ENCODE peak calls at places on chromosomes 3 and 15, in five cellular contexts. Y is neural progenitor cell, K is GM23248, M is SK-N-SH, F is HCT116. D is an unnamed sample.

GRCh38 chr3:134056464-134056891 is 26.8 kb upstream of the SLCO2A1 start:
- DNase-seq in Y (no peak), K (no peak), M (no peak), F (no peak), D (no peak)

GRCh38 chr15:68564173-68564572 is 14.6 kb upstream of the CORO2B start:
- DNase-seq in Y (no peak), K (no peak), M (no peak), F (no peak), D (no peak)

GRCh38 chr3:146313411-146314111 is 62.7 kb upstream of the PLSCR4 start:
- DNase-seq in Y (no peak), K (peak; percentile 91), M (no peak), F (peak; percentile 37), D (no peak)

GRCh38 chr3:132980102-132980501 is 58.1 kb upstream of the TMEM108 start:
- DNase-seq in Y (no peak), K (no peak), M (no peak), F (no peak), D (no peak)

GRCh38 chr15:81914734-81915234 is 131.0 kb downstream of the MEX3B start:
- DNase-seq in Y (no peak), K (no peak), M (peak; percentile 70), F (no peak), D (no peak)

GRCh38 chr3:127846576-127846975 is 24.3 kb upstream of the MGLL start:
- DNase-seq in Y (no peak), K (no peak), M (no peak), F (no peak), D (no peak)

GRCh38 chr3:129651316-129652202 is 45.1 kb upstream of the PLXND1 start:
- DNase-seq in Y (peak; percentile 45), K (peak; percentile 69), M (no peak), F (peak; percentile 59), D (no peak)

GRCh38 chr3:147937341-147937740 is 528.2 kb downstream of the ZIC1 start:
- DNase-seq in Y (no peak), K (peak; percentile 50), M (no peak), F (no peak), D (no peak)

GRCh38 chr3:69902386-69902785 is 97.1 kb upstream of the SAMMSON start:
- DNase-seq in Y (no peak), K (no peak), M (no peak), F (no peak), D (no peak)

GRCh38 chr15:73239564-73240208 is 129.1 kb downstream of the HCN4 start:
- DNase-seq in Y (peak; percentile 22), K (no peak), M (peak; percentile 30), F (no peak), D (no peak)

GRCh38 chr3:81749285-81749684 is 12.2 kb downstream of the GBE1 start:
- DNase-seq in Y (no peak), K (no peak), M (no peak), F (no peak), D (no peak)

GRCh38 chr3:14899993-14900618 is 47.3 kb upstream of the NR2C2 start:
- DNase-seq in Y (no peak), K (no peak), M (no peak), F (no peak), D (no peak)

GRCh38 chr3:134356411-134357040 is 17.7 kb downstream of the AMOTL2 start:
- DNase-seq in Y (no peak), K (no peak), M (no peak), F (no peak), D (no peak)

GRCh38 chr3:8220291-8220690 is 281.3 kb upstream of the LMCD1 start:
- DNase-seq in Y (no peak), K (peak; percentile 26), M (no peak), F (no peak), D (no peak)

GRCh38 chr3:121995190-121996137 is 26.6 kb downstream of the ILDR1 start:
- DNase-seq in Y (peak; percentile 76), K (peak; percentile 78), M (peak; percentile 61), F (peak; percentile 53), D (peak; percentile 76)

GRCh38 chr3:33377489-33377888 is 62.7 kb downstream of the UBP1 start:
- DNase-seq in Y (no peak), K (no peak), M (no peak), F (no peak), D (no peak)

GRCh38 chr3:44932986-44933944 is 42.7 kb downstream of the ZDHHC3 start:
- DNase-seq in Y (no peak), K (no peak), M (no peak), F (no peak), D (no peak)

GRCh38 chr3:171835116-171835515 is 8.0 kb upstream of the TMEM212 start:
- DNase-seq in Y (no peak), K (no peak), M (no peak), F (no peak), D (no peak)

GRCh38 chr3:171833006-171833405 is 10.1 kb upstream of the TMEM212 start:
- DNase-seq in Y (no peak), K (no peak), M (no peak), F (no peak), D (no peak)

GRCh38 chr3:171835613-171836012 is 7.5 kb upstream of the TMEM212 start:
- DNase-seq in Y (no peak), K (no peak), M (no peak), F (no peak), D (no peak)

GRCh38 chr3:171833775-171834460 is 9.2 kb upstream of the TMEM212 start:
- DNase-seq in Y (no peak), K (peak; percentile 66), M (no peak), F (no peak), D (peak; percentile 62)

GRCh38 chr3:171834461-171834801 is 8.7 kb upstream of the TMEM212 start:
- DNase-seq in Y (no peak), K (no peak), M (no peak), F (no peak), D (no peak)
- H3K9ac ChIP-seq in Y (no peak overlapping the region), K (no peak overlapping the region), M (no peak overlapping the region), F (no peak overlapping the region), D (no peak overlapping the region)

GRCh38 chr3:101849714-101850326 is 506 bp downstream of the NFKBIZ start:
- DNase-seq in Y (peak; percentile 74), K (peak; percentile 66), M (peak; percentile 76), F (no peak), D (peak; percentile 59)

GRCh38 chr3:101852315-101852714 is 3.0 kb downstream of the NFKBIZ start:
- DNase-seq in Y (no peak), K (no peak), M (no peak), F (no peak), D (no peak)

GRCh38 chr3:101850327-101851048 is 1.2 kb downstream of the NFKBIZ start:
- DNase-seq in Y (peak; percentile 6), K (peak; percentile 81), M (peak; percentile 23), F (no peak), D (peak; percentile 75)

GRCh38 chr3:101851833-101852232 is 2.5 kb downstream of the NFKBIZ start:
- DNase-seq in Y (no peak), K (no peak), M (no peak), F (no peak), D (no peak)

DNA sequence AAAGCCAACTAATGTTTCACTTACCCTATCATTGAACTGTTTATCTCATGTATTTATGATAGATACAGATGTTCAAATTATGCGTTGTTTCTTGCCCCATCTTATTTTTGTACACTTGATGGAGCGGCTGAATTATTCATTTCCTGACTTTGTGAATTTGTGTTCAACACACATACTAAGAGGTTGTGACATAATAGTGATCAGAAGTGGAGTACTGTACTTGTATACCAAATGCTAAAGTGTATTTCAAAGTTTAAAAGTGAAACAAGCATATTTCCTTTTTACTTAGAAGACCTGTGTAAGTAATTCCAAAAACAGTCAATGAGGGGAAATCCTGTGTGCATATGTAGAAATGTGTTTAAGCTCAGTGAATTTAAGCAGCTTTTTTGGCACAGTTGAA is 1.8 kb downstream of the NFKBIZ start:
- DNase-seq in Y (no peak), K (peak; percentile 49), M (no peak), F (no peak), D (no peak)
- H3K4me1 ChIP-seq in Y (peaks cover 15% of the 10 kb centered on the region), K (peaks cover 26% of the 10 kb centered on the region), M (no peaks in the 10 kb centered on the region), F (peaks cover 23% of the 10 kb centered on the region), D (peaks cover 14% of the 10 kb centered on the region)

DNA sequence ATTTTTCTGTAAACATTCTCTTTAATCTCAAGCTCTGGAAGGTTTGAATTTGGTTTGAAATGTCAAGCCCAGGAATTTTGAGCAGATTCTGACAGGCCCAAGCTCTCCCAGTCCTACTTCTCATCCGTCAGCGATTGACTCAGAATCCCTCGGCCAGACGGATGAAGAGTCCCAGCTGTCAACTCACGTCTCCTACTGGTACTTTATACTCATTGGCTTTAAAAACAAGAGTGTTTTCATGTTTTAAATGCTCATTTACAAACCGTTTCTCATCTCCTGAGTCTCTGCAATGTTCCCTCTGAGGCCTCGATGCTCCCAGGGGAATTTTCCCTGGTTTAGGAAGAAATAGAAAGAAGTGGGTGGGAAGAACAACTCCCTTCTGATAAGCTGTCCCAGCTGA is 478.1 kb upstream of the DPH6 start:
- DNase-seq in Y (no peak), K (no peak), M (no peak), F (no peak), D (no peak)
- TF ChIP-seq EZH2phosphoT487 in Y (no peak), K (no peak), M (no peak), F (no peak), D (no peak)

DNA sequence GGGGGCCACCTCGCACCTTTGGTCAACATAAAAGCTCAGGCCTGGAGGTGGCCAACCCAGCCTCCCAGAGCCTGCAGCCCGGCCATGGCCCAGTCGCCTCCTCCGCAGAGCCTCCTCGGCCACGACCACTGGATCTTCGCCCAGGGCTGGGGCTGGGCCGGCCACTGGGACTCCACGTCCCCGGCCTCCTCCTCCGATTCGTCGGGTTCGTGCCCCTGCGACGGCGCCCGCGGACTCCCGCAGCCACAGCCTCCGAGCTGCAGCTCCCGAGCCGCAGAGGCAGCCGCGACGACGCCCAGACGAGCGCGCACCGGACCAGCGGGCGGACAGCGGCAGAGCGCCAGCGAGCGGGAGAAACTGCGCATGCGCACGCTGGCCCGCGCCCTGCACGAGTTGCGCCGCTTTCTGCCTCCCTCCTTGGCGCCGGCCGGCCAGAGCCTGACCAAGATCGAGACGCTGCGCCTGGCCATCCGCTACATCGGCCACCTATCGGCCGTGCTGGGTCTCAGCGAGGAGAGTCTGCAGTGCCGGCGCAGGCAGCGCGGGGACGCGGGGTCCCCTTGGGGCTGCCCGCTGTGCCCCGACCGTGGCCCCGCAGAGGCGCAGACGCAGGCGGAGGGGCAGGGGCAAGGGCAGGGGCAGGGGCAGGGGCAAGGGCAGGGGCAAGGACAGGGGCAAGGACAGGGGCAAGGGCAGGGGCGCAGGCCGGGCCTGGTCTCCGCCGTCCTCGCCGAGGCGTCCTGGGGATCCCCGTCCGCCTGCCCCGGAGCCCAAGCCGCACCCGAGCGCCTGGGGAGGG is at the start of gene MESP2:
- DNase-seq in Y (peak; percentile 96), K (peak; percentile 90), M (peak; percentile 94), F (peak; percentile 50), D (peak; percentile 79)
- H3K9ac ChIP-seq in Y (no peak within 1 kb of the TSS), K (peak within 1 kb of the TSS; percentile 55), M (no peak within 1 kb of the TSS), F (peak within 1 kb of the TSS; percentile 40), D (peak within 1 kb of the TSS; percentile 43)

GRCh38 chr15:90816401-90817116 is 51.8 kb upstream of the FURIN start:
- DNase-seq in Y (no peak), K (no peak), M (no peak), F (no peak), D (no peak)

GRCh38 chr15:90810354-90810753 is 58.0 kb upstream of the FURIN start:
- DNase-seq in Y (no peak), K (no peak), M (no peak), F (no peak), D (no peak)

GRCh38 chr15:90814193-90814811 is 54.1 kb upstream of the FURIN start:
- DNase-seq in Y (no peak), K (no peak), M (no peak), F (no peak), D (no peak)

GRCh38 chr15:90812881-90813280 is 55.5 kb upstream of the FURIN start:
- DNase-seq in Y (no peak), K (no peak), M (no peak), F (no peak), D (no peak)

GRCh38 chr15:90813796-90814192 is 54.6 kb upstream of the FURIN start:
- DNase-seq in Y (no peak), K (no peak), M (no peak), F (no peak), D (no peak)
- H3K4me1 ChIP-seq in Y (peaks cover 6% of the 10 kb centered on the region), K (no peaks in the 10 kb centered on the region), M (no peaks in the 10 kb centered on the region), F (no peaks in the 10 kb centered on the region), D (no peaks in the 10 kb centered on the region)

D was measured in MM.1S.